ENCODE peak calls at places on chromosomes 11 and 22, in nine cellular contexts. D is H9; S is activated naive CD8-positive, alpha-beta T cell treated with anti-CD3 and anti-CD28 coated beads, Interleukin-2, amount 10 ng/mL, durations not matched to agents 7 days and 5 days; F is activated naive CD4-positive, alpha-beta T cell treated with Interleukin-2 at 50 U/mL for 16 hours; B is MV-4-11; X is stimulated activated CD4-positive, alpha-beta T cell treated with anti-CD3 and anti-CD28 coated beads, Interleukin-4, amount 100 ng/mL, for 24 hours; I is sigmoid colon; H is activated T-helper 1 cell treated with anti-CD3 and anti-CD28 coated beads, Interleukin-2, amount 50 U/mL, for 16 hours; V is T-helper 17 cell. U is an unnamed sample.
A peak's percentile ranks its signal among the peaks of the same experiment; 100 is the strongest.

GRCh38 chr11:119533931-119534694 is 111.1 kb upstream of the THY1 start:
- DNase-seq in X (peak; percentile 59), H (peak; percentile 7), V (peak; percentile 35), S (peak; percentile 66), D (peak; percentile 86), F (peak; percentile 54), I (peak; percentile 83), B (peak; percentile 77), U (peak; percentile 61)

GRCh38 chr11:12529041-12529440 is 145.2 kb upstream of the TEAD1 start:
- DNase-seq in D (no peak), X (no peak), B (no peak), I (no peak), F (no peak), V (no peak), S (no peak), H (no peak), U (no peak)

GRCh38 chr11:46916251-46916650 is 2.1 kb downstream of the LRP4 start:
- DNase-seq in X (no peak), B (no peak), H (no peak), S (no peak), D (no peak), I (no peak), F (no peak), V (no peak), U (no peak)

GRCh38 chr22:19620742-19621371 is 93.4 kb upstream of the SEPTIN5 start:
- DNase-seq in B (no peak), F (no peak), D (no peak), V (no peak), H (no peak), I (no peak), S (no peak), X (no peak), U (peak; percentile 30)

GRCh38 chr11:3911908-3912505 is 56.5 kb downstream of the STIM1 start:
- DNase-seq in H (no peak), X (no peak), D (no peak), F (no peak), I (no peak), S (no peak), V (no peak), B (no peak), U (no peak)

GRCh38 chr22:33314316-33314715 is 256.1 kb upstream of the SYN3 start:
- DNase-seq in X (no peak), I (no peak), F (no peak), B (no peak), V (no peak), D (no peak), S (no peak), H (no peak), U (no peak)

GRCh38 chr11:9066432-9066925 is 24.9 kb downstream of the SCUBE2 start:
- DNase-seq in D (no peak), F (no peak), B (no peak), S (no peak), H (no peak), X (no peak), V (no peak), I (no peak), U (peak; percentile 5)

GRCh38 chr11:55658031-55658573 is 3.9 kb upstream of the OR4C6 start:
- DNase-seq in V (no peak), I (no peak), D (no peak), S (no peak), B (peak; percentile 32), H (no peak), X (no peak), F (no peak), U (no peak)

GRCh38 chr22:49230194-49230577 is 597.5 kb downstream of the BRD1 start:
- DNase-seq in D (peak; percentile 54), S (no peak), H (no peak), V (no peak), B (no peak), X (no peak), F (no peak), I (no peak), U (no peak)

GRCh38 chr11:47001666-47002285 is 65.2 kb downstream of the CSTPP1 start:
- DNase-seq in F (no peak), H (no peak), I (no peak), V (no peak), X (no peak), B (no peak), S (no peak), D (no peak), U (no peak)

U was measured in NCI-H524.